ENCODE peak calls at places on chromosomes 12 and 14, in four cellular contexts. One of them, this sample, is unnamed.

GRCh38 chr14:61696753-61697318 is 1.5 kb downstream of the HIF1A start:
- DNase-seq in HFF-Myc: no peak
- DNase-seq in nephron progenitor cell: no peak
- DNase-seq in GM20000: no peak
- DNase-seq in this sample: no peak

GRCh38 chr12:47813491-47814196 is 6.1 kb downstream of the HDAC7 start:
- DNase-seq in HFF-Myc: no peak
- DNase-seq in nephron progenitor cell: no peak
- DNase-seq in GM20000: peak; percentile 77
- DNase-seq in this sample: peak; percentile 77

GRCh38 chr14:103427485-103428443 is 42.5 kb downstream of the MARK3 start:
- DNase-seq in HFF-Myc: peak; percentile 73
- DNase-seq in nephron progenitor cell: no peak
- DNase-seq in GM20000: no peak
- DNase-seq in this sample: no peak

GRCh38 chr12:47742253-47742825 is 16.3 kb downstream of the RAPGEF3 start:
- DNase-seq in HFF-Myc: no peak
- DNase-seq in nephron progenitor cell: peak; percentile 76
- DNase-seq in GM20000: peak; percentile 66
- DNase-seq in this sample: peak; percentile 68

GRCh38 chr12:11927311-11927935 is 143.3 kb upstream of the BCL2L14 start:
- DNase-seq in HFF-Myc: no peak
- DNase-seq in nephron progenitor cell: no peak
- DNase-seq in GM20000: no peak
- DNase-seq in this sample: no peak

GRCh38 chr12:85191-85666 is 18.7 kb downstream of the IQSEC3 start:
- DNase-seq in HFF-Myc: no peak
- DNase-seq in nephron progenitor cell: no peak
- DNase-seq in GM20000: no peak
- DNase-seq in this sample: no peak

GRCh38 chr12:103806807-103807206 is 34.2 kb downstream of the NT5DC3 start:
- DNase-seq in HFF-Myc: no peak
- DNase-seq in nephron progenitor cell: no peak
- DNase-seq in GM20000: no peak
- DNase-seq in this sample: no peak

GRCh38 chr12:53480425-53481107 is 18.7 kb downstream of the MAP3K12 start:
- DNase-seq in HFF-Myc: no peak
- DNase-seq in nephron progenitor cell: no peak
- DNase-seq in GM20000: no peak
- DNase-seq in this sample: no peak

GRCh38 chr14:71339650-71340415 is 432.6 kb downstream of the PCNX1 start:
- DNase-seq in HFF-Myc: no peak
- DNase-seq in nephron progenitor cell: no peak
- DNase-seq in GM20000: no peak
- DNase-seq in this sample: no peak

DNA sequence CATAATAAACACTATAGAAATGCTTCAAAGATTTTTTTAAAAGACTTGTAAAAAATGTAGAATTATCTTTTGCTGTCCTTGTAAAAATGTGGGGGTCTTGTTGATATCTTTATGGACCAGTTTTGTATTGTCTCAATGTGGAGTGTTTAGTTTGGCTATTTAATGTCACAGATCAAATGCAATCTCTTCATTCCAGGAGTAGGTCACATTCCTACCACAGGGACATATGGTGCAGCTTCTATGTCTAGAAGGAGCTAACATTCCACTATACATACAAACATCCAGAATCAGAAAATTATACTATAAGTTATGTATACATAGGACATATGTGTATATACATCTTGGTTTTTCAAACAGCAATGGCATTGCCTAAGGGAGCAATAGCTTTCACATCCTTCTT is 345.7 kb downstream of the BMP4 start:
- DNase-seq in HFF-Myc: no peak
- DNase-seq in nephron progenitor cell: no peak
- DNase-seq in GM20000: no peak
- DNase-seq in this sample: no peak
- TF ChIP-seq CTCF in HFF-Myc: peak; percentile 4
- TF ChIP-seq CTCF in nephron progenitor cell: no peak
- TF ChIP-seq CTCF in GM20000: no peak
- TF ChIP-seq CTCF in this sample: no peak

GRCh38 chr12:14936224-14936861 is 2.0 kb downstream of the ERP27 start:
- DNase-seq in HFF-Myc: no peak
- DNase-seq in nephron progenitor cell: no peak
- DNase-seq in GM20000: no peak
- DNase-seq in this sample: no peak
- TF ChIP-seq CTCF in HFF-Myc: peak; percentile 34
- TF ChIP-seq CTCF in nephron progenitor cell: no peak
- TF ChIP-seq CTCF in GM20000: peak; percentile 10
- TF ChIP-seq CTCF in this sample: peak; percentile 39

DNA sequence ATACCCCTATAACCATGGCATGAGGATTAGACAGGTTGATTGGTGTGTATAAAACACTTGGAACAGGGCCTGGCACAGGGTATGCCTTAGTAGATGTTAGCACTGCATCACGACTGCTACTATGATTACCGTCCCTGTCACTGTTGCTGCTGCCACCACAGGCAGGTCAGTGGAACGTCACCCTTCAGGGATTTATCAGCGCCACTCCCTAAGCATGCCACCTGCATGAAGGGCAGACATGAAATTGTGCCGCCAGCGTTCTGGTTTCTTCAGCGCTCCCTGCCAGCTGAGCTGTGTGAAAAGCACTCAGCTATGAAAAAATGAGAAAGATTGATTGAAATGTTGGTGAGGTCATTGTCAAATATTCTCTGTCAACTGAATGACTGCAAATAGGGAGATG is 477.0 kb downstream of the DPF3 start:
- DNase-seq in HFF-Myc: no peak
- DNase-seq in nephron progenitor cell: no peak
- DNase-seq in GM20000: no peak
- DNase-seq in this sample: no peak
- TF ChIP-seq CTCF in HFF-Myc: no peak
- TF ChIP-seq CTCF in nephron progenitor cell: no peak
- TF ChIP-seq CTCF in GM20000: no peak
- TF ChIP-seq CTCF in this sample: peak; percentile 22

DNA sequence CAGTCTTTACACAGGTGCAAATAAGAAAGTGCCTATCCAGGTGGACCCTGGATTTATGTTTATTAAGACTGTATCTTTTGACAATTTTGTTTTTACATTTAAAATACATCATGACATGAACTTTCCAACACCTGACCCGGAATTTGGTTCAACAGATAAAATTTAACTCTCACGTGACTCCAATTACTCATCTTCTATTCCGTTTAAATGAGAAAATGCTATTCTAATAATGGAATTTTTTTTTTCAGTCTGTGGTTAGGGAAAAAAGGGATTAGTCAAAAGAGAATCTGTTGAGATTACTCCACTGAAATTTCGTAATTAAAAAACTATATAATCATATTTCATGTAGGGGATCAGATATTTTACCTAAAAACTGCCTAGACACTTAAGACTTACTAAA is 11.1 kb downstream of the VPS37B start:
- DNase-seq in HFF-Myc: no peak
- DNase-seq in nephron progenitor cell: no peak
- DNase-seq in GM20000: no peak
- DNase-seq in this sample: no peak
- TF ChIP-seq CTCF in HFF-Myc: no peak
- TF ChIP-seq CTCF in nephron progenitor cell: no peak
- TF ChIP-seq CTCF in GM20000: no peak
- TF ChIP-seq CTCF in this sample: no peak

DNA sequence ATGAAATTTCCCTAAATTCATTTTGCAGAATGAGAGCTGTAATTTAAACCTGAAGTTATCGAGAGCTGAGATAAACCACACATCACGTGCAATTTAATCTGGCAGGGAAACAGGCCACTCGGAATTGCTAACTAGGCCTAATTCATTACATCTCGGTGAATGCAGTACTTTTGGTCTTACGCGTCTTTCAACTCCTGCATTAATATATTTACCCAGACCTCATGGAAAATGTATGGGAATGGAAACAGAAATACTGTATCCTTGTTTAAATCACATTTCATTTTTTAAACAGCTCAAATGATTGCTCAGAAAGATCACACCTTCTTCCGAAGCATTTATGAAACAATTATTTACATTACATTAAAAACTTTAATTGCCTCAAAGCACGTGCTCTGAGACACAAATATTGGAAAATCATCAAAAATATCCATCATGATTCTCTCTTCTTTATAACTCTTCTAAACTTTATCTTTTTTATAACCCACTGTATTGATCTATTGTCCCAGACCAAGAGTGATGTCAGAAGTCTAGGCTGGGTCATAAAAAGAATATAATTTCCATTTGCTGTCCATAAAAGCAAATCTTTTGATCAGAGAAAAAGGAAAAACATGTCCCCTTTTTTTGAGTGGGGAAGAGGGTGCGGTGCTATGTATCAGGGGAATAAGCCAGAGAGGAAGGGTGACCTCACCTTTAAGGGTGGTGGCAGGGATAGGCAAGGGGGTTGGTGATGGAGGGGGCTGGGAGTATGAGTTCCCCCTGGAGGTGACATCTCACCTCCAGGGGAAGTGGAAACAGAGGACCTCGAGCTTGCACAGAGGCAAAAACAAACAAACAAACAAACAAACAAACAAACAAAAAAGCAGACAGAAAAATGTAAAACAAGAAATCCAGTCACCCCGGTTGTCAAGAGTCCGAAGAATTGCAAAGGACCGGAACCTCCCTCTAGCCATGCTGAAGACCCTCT is 111.9 kb upstream of the MYL2 start:
- DNase-seq in HFF-Myc: no peak
- DNase-seq in nephron progenitor cell: no peak
- DNase-seq in GM20000: no peak
- DNase-seq in this sample: no peak
- TF ChIP-seq CTCF in HFF-Myc: no peak
- TF ChIP-seq CTCF in nephron progenitor cell: no peak
- TF ChIP-seq CTCF in GM20000: no peak
- TF ChIP-seq CTCF in this sample: no peak

DNA sequence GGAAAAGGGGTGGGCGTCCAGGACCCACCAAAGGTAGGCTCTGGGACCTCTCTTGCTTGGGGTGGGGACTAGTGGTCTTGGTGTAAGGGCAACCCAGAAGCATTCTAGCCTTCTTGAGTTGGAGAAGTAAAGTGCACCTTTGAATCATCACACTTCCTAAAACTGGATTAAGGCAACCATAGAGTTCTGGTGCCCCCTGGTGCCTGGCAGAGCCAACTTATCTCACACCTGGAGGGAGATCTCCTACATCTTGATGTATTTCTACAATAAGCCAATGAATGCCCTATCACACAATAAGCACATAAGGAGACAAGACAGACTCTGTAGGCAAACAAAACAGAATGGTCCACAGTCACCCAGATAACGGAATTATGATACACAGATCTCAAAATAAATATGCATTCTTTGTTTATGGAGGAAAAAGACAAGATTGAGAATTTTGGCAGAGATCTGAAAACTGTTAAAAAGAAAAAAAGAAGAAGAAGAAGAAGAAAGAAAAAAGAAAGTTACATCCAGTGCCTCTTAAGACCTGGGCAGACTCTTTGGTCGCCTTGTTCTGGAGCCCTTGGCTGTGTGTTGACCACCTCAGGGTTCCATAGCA is 95.9 kb upstream of the PPP2R5C start:
- DNase-seq in HFF-Myc: peak; percentile 14
- DNase-seq in nephron progenitor cell: peak; percentile 60
- DNase-seq in GM20000: peak; percentile 28
- DNase-seq in this sample: peak; percentile 28
- TF ChIP-seq CTCF in HFF-Myc: peak; percentile 57
- TF ChIP-seq CTCF in nephron progenitor cell: peak; percentile 57
- TF ChIP-seq CTCF in GM20000: no peak
- TF ChIP-seq CTCF in this sample: peak; percentile 39